ENCODE peak calls at places on chromosomes 11 and 22, in ten cellular contexts. I is foreskin fibroblast, C is psoas muscle, L is HFFc6, W is endothelial cell, U is endothelial cell of umbilical vein, X is right lobe of liver, F is thyroid gland, D is DND-41, N is RWPE1. A is an unnamed sample.
A peak's percentile ranks its signal among the peaks of the same experiment; 100 is the strongest.

GRCh38 chr11:17384002-17384511 is 4.4 kb downstream of the KCNJ11 start:
- DNase-seq in L (peak; percentile 52), C (peak; percentile 92), X (peak; percentile 82), I (peak; percentile 68), W (peak; percentile 86), N (peak; percentile 50), D (peak; percentile 84), F (peak; percentile 83), U (peak; percentile 66), A (no peak)

GRCh38 chr11:61056566-61056965 is 45.7 kb upstream of the CD5 start:
- DNase-seq in N (no peak), D (no peak), W (no peak), F (no peak), I (no peak), X (no peak), C (no peak), U (no peak), L (no peak), A (no peak)

GRCh38 chr11:83571301-83571700 is 285.1 kb upstream of the CCDC90B start:
- DNase-seq in D (no peak), U (no peak), X (no peak), C (no peak), W (no peak), L (peak; percentile 57), N (no peak), I (peak; percentile 29), F (no peak), A (no peak)

GRCh38 chr22:20977516-20978170 is 4.5 kb upstream of the LZTR1 start:
- DNase-seq in F (no peak), N (no peak), L (no peak), X (no peak), U (no peak), D (no peak), C (no peak), I (no peak), W (no peak), A (no peak)

GRCh38 chr11:63985812-63986155 is 454 bp upstream of the OTUB1 start:
- DNase-seq in C (no peak), N (no peak), F (no peak), L (no peak), I (no peak), D (peak; percentile 77), U (no peak), X (peak; percentile 50), W (no peak), A (no peak)

GRCh38 chr22:41780714-41781507 is 19.6 kb upstream of the CCDC134 start:
- DNase-seq in F (peak; percentile 29), I (no peak), C (peak; percentile 80), N (no peak), X (peak; percentile 45), D (peak; percentile 71), W (no peak), L (no peak), U (peak; percentile 49), A (peak; percentile 44)

GRCh38 chr11:86765146-86765663 is 35.1 kb upstream of the PRSS23 start:
- DNase-seq in L (no peak), W (no peak), X (no peak), C (no peak), U (no peak), I (no peak), D (no peak), F (no peak), N (no peak), A (no peak)

GRCh38 chr11:124415356-124415923 is 9.2 kb downstream of the OR8B4 start:
- DNase-seq in X (no peak), U (peak; percentile 42), F (no peak), W (no peak), I (peak; percentile 1), C (no peak), N (peak; percentile 23), D (peak; percentile 8), L (peak; percentile 29), A (no peak)

GRCh38 chr11:133955091-133955846 is 1.5 kb downstream of the IGSF9B start:
- DNase-seq in U (no peak), I (no peak), C (peak; percentile 75), F (peak; percentile 68), D (no peak), X (no peak), N (no peak), W (no peak), L (no peak), A (no peak)

GRCh38 chr11:103624708-103625623 is 411.5 kb upstream of the DDI1 start:
- DNase-seq in C (no peak), N (peak; percentile 69), L (peak; percentile 94), F (no peak), U (peak; percentile 99), W (no peak), X (no peak), I (peak; percentile 92), D (no peak), A (no peak)

GRCh38 chr22:29211066-29211841 is 5.6 kb downstream of the EMID1 start:
- DNase-seq in C (no peak), U (no peak), X (no peak), W (no peak), I (no peak), L (no peak), F (no peak), D (no peak), N (no peak), A (no peak)

GRCh38 chr11:25576320-25576719 is 755.6 kb upstream of the ANO3 start:
- DNase-seq in W (no peak), F (no peak), L (no peak), I (no peak), X (no peak), N (no peak), C (no peak), U (no peak), D (no peak), A (no peak)

GRCh38 chr11:103649401-103649895 is 387.0 kb upstream of the DDI1 start:
- DNase-seq in C (no peak), U (no peak), I (no peak), X (no peak), L (no peak), D (no peak), N (no peak), W (no peak), F (no peak), A (no peak)

GRCh38 chr11:72951193-72951592 is 137.0 kb downstream of the ATG16L2 start:
- DNase-seq in N (no peak), D (no peak), F (no peak), L (no peak), C (no peak), W (no peak), X (no peak), I (peak; percentile 47), U (no peak), A (no peak)

DNA sequence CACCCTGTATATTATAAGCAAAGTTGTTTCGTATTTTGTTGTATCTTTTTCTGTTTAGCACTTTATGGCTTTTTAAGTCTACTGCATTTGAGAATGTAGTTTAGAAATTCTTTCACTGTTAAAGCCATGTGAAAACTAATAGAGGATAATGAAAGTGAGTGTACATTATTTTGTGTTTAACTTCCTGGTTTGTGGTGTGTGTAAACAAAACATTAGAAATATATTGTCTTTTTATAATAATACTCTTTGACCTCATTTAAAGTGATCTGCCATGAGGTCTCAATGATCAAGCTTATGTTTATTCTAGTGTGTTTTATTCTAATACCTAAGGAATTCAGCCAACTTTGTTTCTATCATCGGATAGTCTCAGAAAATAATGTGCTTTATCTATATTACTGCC is 27.4 kb upstream of the TMEM45B start:
- DNase-seq in C (no peak), U (no peak), D (no peak), F (no peak), L (no peak), W (no peak), X (no peak), I (no peak), N (no peak), A (no peak)
- TF ChIP-seq CTCF in C (no peak), U (no peak), D (no peak), F (no peak), L (no peak), W (no peak), X (no peak), I (no peak), N (no peak), A (no peak)

DNA sequence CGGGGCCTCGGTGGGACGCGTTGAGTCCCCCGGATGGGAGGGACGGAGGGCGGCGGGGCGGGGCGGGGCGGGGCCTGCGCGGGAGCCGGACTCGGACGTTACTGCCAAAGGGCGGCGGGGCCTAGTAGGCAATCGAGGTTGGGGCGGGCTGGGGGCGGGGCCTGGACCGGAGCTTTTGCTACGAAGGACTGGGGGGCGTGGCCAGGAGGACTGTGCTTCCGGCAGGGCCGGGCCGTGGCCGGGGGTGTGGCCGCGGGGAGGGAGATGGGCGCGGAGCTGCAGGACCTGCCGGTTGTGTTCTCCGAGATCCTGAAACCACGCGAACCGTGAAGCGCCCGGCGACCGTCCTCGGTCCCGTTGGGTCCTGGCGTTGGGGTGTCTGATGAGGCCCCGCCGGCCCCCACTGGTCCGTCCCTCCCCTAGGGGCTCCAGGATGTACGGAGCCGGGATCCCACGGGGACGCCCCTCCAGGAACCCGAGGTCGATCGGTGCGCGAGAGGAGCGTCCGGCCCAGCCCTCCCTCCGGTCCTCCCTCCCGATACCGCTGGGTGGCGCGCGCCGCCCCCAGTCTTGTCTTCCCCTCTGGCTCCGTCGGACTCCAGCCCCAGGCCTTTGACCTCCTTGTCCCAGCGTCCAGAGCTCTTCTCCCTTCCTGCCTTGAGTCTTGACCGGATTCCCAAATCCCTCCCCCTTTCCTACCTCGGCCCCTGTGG is 649 bp upstream of the NUDT8 start:
- DNase-seq in C (peak; percentile 99), L (peak; percentile 91), W (peak; percentile 97), N (peak; percentile 96), F (peak; percentile 99), I (peak; percentile 95), X (peak; percentile 100), D (peak; percentile 98), U (peak; percentile 96), A (peak; percentile 92)
- TF ChIP-seq CTCF in C (peak; percentile 61), L (peak; percentile 85), W (peak; percentile 90), N (peak; percentile 80), F (peak; percentile 55), I (peak; percentile 67), X (peak; percentile 67), D (peak; percentile 88), U (peak; percentile 80), A (no peak)

GRCh38 chr11:32115406-32115805 is 24.5 kb downstream of the RCN1 start:
- DNase-seq in N (no peak), L (no peak), W (no peak), U (no peak), D (no peak), F (no peak), I (no peak), X (no peak), C (no peak), A (no peak)
- TF ChIP-seq CTCF in N (no peak), L (no peak), W (no peak), U (no peak), D (no peak), F (no peak), I (no peak), X (no peak), C (no peak), A (no peak)

DNA sequence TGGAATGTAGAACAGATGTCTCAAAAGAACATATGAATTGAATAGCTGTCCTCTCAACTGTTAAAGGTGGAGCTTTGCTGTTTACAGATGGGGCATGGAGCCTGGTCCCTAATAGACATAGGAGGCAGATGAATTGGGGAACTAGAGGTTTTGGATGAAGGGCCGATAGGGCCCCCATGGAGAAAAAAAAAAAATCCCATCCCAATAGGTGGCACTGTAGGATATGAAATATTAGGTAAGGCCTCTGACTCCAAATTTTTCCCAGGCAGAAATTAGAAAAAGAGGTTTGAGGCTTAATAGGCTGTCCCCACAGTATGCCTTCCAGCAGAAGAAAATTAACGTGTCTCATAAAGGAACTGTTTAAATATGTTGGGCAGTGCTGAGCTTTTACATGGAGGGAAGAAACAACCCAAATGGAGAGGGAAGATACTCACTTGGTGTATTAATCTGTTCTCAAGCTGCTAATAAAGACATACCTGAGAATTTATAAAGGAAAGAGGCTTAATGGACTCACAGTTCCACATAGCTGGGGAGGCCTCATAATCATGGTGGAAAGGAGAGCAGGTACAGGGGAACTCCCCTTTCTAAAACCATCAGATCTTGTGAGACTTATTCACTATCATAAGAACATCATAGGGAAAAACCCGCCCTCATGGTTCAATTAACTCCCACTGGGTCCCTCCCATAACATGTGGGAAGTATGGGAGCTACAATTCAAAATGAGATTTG is 30.1 kb upstream of the TMEM45B start:
- DNase-seq in N (peak; percentile 49), C (no peak), L (no peak), U (no peak), I (peak; percentile 1), X (no peak), D (no peak), F (no peak), W (no peak), A (no peak)
- TF ChIP-seq CTCF in N (peak; percentile 42), C (no peak), L (peak; percentile 71), U (no peak), I (no peak), X (peak; percentile 41), D (peak; percentile 32), F (peak; percentile 39), W (no peak), A (no peak)